ENCODE peak calls at places on chromosomes 3 and 15, in six cellular contexts. S, H, F, I, U and B are unnamed samples.
A peak's percentile ranks its signal among the peaks of the same experiment; 100 is the strongest.

GRCh38 chr3:32975891-32976290 is 24.4 kb downstream of the CCR4 start:
- DNase-seq in H (no peak), U (no peak), I (no peak), F (no peak), S (no peak), B (no peak)

GRCh38 chr3:129224984-129225393 is 24.4 kb upstream of the COPG1 start:
- DNase-seq in U (no peak), F (no peak), H (peak; percentile 45), I (peak; percentile 73), S (no peak), B (no peak)

GRCh38 chr3:26963356-26963742 is 340.8 kb downstream of the LRRC3B start:
- DNase-seq in S (no peak), F (no peak), I (peak; percentile 2), H (no peak), U (no peak), B (no peak)

GRCh38 chr15:28267727-28268126 is 54.3 kb downstream of the HERC2 start:
- DNase-seq in S (no peak), U (no peak), I (no peak), H (no peak), F (no peak), B (no peak)

GRCh38 chr15:84904409-84904808 is 19.9 kb downstream of the SLC28A1 start:
- DNase-seq in H (no peak), F (no peak), I (no peak), U (no peak), S (no peak), B (no peak)

GRCh38 chr15:70421197-70421482 is 323.4 kb upstream of the TLE3 start:
- DNase-seq in F (no peak), U (no peak), I (no peak), H (no peak), S (no peak), B (no peak)

GRCh38 chr3:42224178-42224577 is 41.8 kb downstream of the CCK start:
- DNase-seq in I (no peak), U (no peak), S (no peak), H (no peak), F (no peak), B (no peak)

GRCh38 chr15:49718234-49718633 is 97.4 kb downstream of the DTWD1 start:
- DNase-seq in H (no peak), F (no peak), I (no peak), U (no peak), S (no peak), B (no peak)

GRCh38 chr15:95929232-95929846 is 401.2 kb upstream of the NR2F2 start:
- DNase-seq in U (no peak), I (no peak), H (no peak), S (no peak), F (no peak), B (no peak)

GRCh38 chr15:61974759-61975158 is 85.5 kb downstream of the VPS13C start:
- DNase-seq in H (no peak), U (no peak), S (no peak), I (no peak), F (no peak), B (peak; percentile 58)

GRCh38 chr15:33569036-33569435 is 258.3 kb downstream of the RYR3 start:
- DNase-seq in H (no peak), I (no peak), F (no peak), U (no peak), S (no peak), B (no peak)

GRCh38 chr3:155743616-155744015 is 1.3 kb downstream of the PLCH1 start:
- DNase-seq in S (no peak), U (no peak), F (no peak), H (no peak), I (peak; percentile 53), B (no peak)

GRCh38 chr3:134640872-134641470 is 9.9 kb downstream of the KY start:
- DNase-seq in F (peak; percentile 61), I (peak; percentile 15), H (no peak), U (no peak), S (no peak), B (no peak)

GRCh38 chr3:32398531-32398930 is 6.9 kb downstream of the CMTM7 start:
- DNase-seq in F (no peak), I (no peak), H (no peak), S (no peak), U (no peak), B (no peak)

GRCh38 chr15:40929730-40930429 is 740 bp downstream of the DLL4 start:
- DNase-seq in S (no peak), U (no peak), F (peak; percentile 86), H (no peak), I (no peak), B (peak; percentile 26)

GRCh38 chr3:172210355-172210754 is 171.0 kb downstream of the FNDC3B start:
- DNase-seq in I (no peak), U (no peak), S (no peak), H (no peak), F (no peak), B (no peak)

GRCh38 chr15:80099246-80099645 is 39.8 kb downstream of the ZFAND6 start:
- DNase-seq in U (no peak), S (no peak), H (no peak), F (no peak), I (no peak), B (no peak)

GRCh38 chr3:124117486-124117885 is 125.6 kb upstream of the ROPN1 start:
- DNase-seq in H (peak; percentile 45), F (no peak), S (no peak), U (no peak), I (no peak), B (no peak)

GRCh38 chr3:116815831-116816588 is 106.4 kb downstream of the TUSC7 start:
- DNase-seq in U (no peak), I (no peak), H (no peak), F (no peak), S (no peak), B (no peak)